ENCODE peak calls at places on chromosome 14, in seven cellular contexts. One of them, this sample, is unnamed.

GRCh38 chr14:55127491-55127951 is 1.5 kb upstream of the LGALS3 start:
- DNase-seq in NCI-H2171 treated with DMSO at 0.1 percent for 48 hours: no peak
- DNase-seq in smooth muscle cell of the brain vasculature: no peak
- DNase-seq in activated CD4-positive, CD25-positive, alpha-beta regulatory T cell: no peak
- DNase-seq in NAMALWA: no peak
- DNase-seq in activated naive CD8-positive, alpha-beta T cell treated with anti-CD3 and anti-CD28 coated beads for 36 hours: no peak
- DNase-seq in NCI-H774: no peak
- DNase-seq in this sample: no peak

GRCh38 chr14:65164068-65164824 is 61.9 kb upstream of the MAX start:
- DNase-seq in activated naive CD8-positive, alpha-beta T cell treated with anti-CD3 and anti-CD28 coated beads for 36 hours: peak; percentile 28
- DNase-seq in NCI-H2171 treated with DMSO at 0.1 percent for 48 hours: peak; percentile 71
- DNase-seq in NCI-H774: no peak
- DNase-seq in smooth muscle cell of the brain vasculature: no peak
- DNase-seq in NAMALWA: peak; percentile 66
- DNase-seq in activated CD4-positive, CD25-positive, alpha-beta regulatory T cell: no peak
- DNase-seq in this sample: peak; percentile 77

GRCh38 chr14:102891556-102891955 is 30.9 kb upstream of the AMN start:
- DNase-seq in activated CD4-positive, CD25-positive, alpha-beta regulatory T cell: no peak
- DNase-seq in NAMALWA: no peak
- DNase-seq in NCI-H2171 treated with DMSO at 0.1 percent for 48 hours: peak; percentile 27
- DNase-seq in smooth muscle cell of the brain vasculature: no peak
- DNase-seq in NCI-H774: no peak
- DNase-seq in activated naive CD8-positive, alpha-beta T cell treated with anti-CD3 and anti-CD28 coated beads for 36 hours: no peak
- DNase-seq in this sample: no peak

GRCh38 chr14:74610866-74611671 is 968 bp downstream of the LTBP2 start:
- DNase-seq in NCI-H2171 treated with DMSO at 0.1 percent for 48 hours: no peak
- DNase-seq in activated CD4-positive, CD25-positive, alpha-beta regulatory T cell: no peak
- DNase-seq in smooth muscle cell of the brain vasculature: no peak
- DNase-seq in NAMALWA: no peak
- DNase-seq in activated naive CD8-positive, alpha-beta T cell treated with anti-CD3 and anti-CD28 coated beads for 36 hours: no peak
- DNase-seq in NCI-H774: no peak
- DNase-seq in this sample: peak; percentile 49

GRCh38 chr14:94074534-94074933 is 6.5 kb downstream of the DDX24 start:
- DNase-seq in activated CD4-positive, CD25-positive, alpha-beta regulatory T cell: no peak
- DNase-seq in activated naive CD8-positive, alpha-beta T cell treated with anti-CD3 and anti-CD28 coated beads for 36 hours: no peak
- DNase-seq in NCI-H774: no peak
- DNase-seq in NCI-H2171 treated with DMSO at 0.1 percent for 48 hours: no peak
- DNase-seq in smooth muscle cell of the brain vasculature: no peak
- DNase-seq in NAMALWA: no peak
- DNase-seq in this sample: no peak

GRCh38 chr14:53613404-53614253 is 343.0 kb downstream of the BMP4 start:
- DNase-seq in NAMALWA: peak; percentile 68
- DNase-seq in NCI-H774: peak; percentile 78
- DNase-seq in activated CD4-positive, CD25-positive, alpha-beta regulatory T cell: no peak
- DNase-seq in smooth muscle cell of the brain vasculature: peak; percentile 82
- DNase-seq in NCI-H2171 treated with DMSO at 0.1 percent for 48 hours: no peak
- DNase-seq in activated naive CD8-positive, alpha-beta T cell treated with anti-CD3 and anti-CD28 coated beads for 36 hours: peak; percentile 4
- DNase-seq in this sample: no peak

GRCh38 chr14:55592426-55592825 is 12.4 kb downstream of the KTN1 start:
- DNase-seq in smooth muscle cell of the brain vasculature: no peak
- DNase-seq in NAMALWA: no peak
- DNase-seq in NCI-H774: no peak
- DNase-seq in NCI-H2171 treated with DMSO at 0.1 percent for 48 hours: no peak
- DNase-seq in activated naive CD8-positive, alpha-beta T cell treated with anti-CD3 and anti-CD28 coated beads for 36 hours: no peak
- DNase-seq in activated CD4-positive, CD25-positive, alpha-beta regulatory T cell: no peak
- DNase-seq in this sample: no peak

GRCh38 chr14:78595797-78596196 is 425.6 kb downstream of the NRXN3 start:
- DNase-seq in activated CD4-positive, CD25-positive, alpha-beta regulatory T cell: no peak
- DNase-seq in smooth muscle cell of the brain vasculature: no peak
- DNase-seq in NCI-H774: no peak
- DNase-seq in NCI-H2171 treated with DMSO at 0.1 percent for 48 hours: peak; percentile 67
- DNase-seq in NAMALWA: peak; percentile 2
- DNase-seq in activated naive CD8-positive, alpha-beta T cell treated with anti-CD3 and anti-CD28 coated beads for 36 hours: no peak
- DNase-seq in this sample: peak; percentile 71

GRCh38 chr14:50523271-50524041 is 8.9 kb downstream of the MAP4K5 start:
- DNase-seq in NCI-H2171 treated with DMSO at 0.1 percent for 48 hours: no peak
- DNase-seq in activated CD4-positive, CD25-positive, alpha-beta regulatory T cell: no peak
- DNase-seq in smooth muscle cell of the brain vasculature: no peak
- DNase-seq in activated naive CD8-positive, alpha-beta T cell treated with anti-CD3 and anti-CD28 coated beads for 36 hours: no peak
- DNase-seq in NCI-H774: no peak
- DNase-seq in NAMALWA: no peak
- DNase-seq in this sample: no peak

GRCh38 chr14:33062881-33063280 is 124.2 kb downstream of the NPAS3 start:
- DNase-seq in NCI-H774: peak; percentile 49
- DNase-seq in NAMALWA: no peak
- DNase-seq in activated CD4-positive, CD25-positive, alpha-beta regulatory T cell: no peak
- DNase-seq in NCI-H2171 treated with DMSO at 0.1 percent for 48 hours: no peak
- DNase-seq in activated naive CD8-positive, alpha-beta T cell treated with anti-CD3 and anti-CD28 coated beads for 36 hours: no peak
- DNase-seq in smooth muscle cell of the brain vasculature: no peak
- DNase-seq in this sample: no peak

GRCh38 chr14:101977311-101978071 is 13.1 kb downstream of the DYNC1H1 start:
- DNase-seq in smooth muscle cell of the brain vasculature: no peak
- DNase-seq in NCI-H2171 treated with DMSO at 0.1 percent for 48 hours: no peak
- DNase-seq in activated naive CD8-positive, alpha-beta T cell treated with anti-CD3 and anti-CD28 coated beads for 36 hours: no peak
- DNase-seq in NCI-H774: no peak
- DNase-seq in activated CD4-positive, CD25-positive, alpha-beta regulatory T cell: no peak
- DNase-seq in NAMALWA: no peak
- DNase-seq in this sample: no peak

GRCh38 chr14:91352101-91352500 is 65.5 kb downstream of the CCDC88C start:
- DNase-seq in NCI-H774: no peak
- DNase-seq in smooth muscle cell of the brain vasculature: no peak
- DNase-seq in activated CD4-positive, CD25-positive, alpha-beta regulatory T cell: no peak
- DNase-seq in NAMALWA: no peak
- DNase-seq in activated naive CD8-positive, alpha-beta T cell treated with anti-CD3 and anti-CD28 coated beads for 36 hours: no peak
- DNase-seq in NCI-H2171 treated with DMSO at 0.1 percent for 48 hours: no peak
- DNase-seq in this sample: no peak

GRCh38 chr14:34750670-34751069 is 36.3 kb upstream of the CFL2 start:
- DNase-seq in NCI-H2171 treated with DMSO at 0.1 percent for 48 hours: no peak
- DNase-seq in activated naive CD8-positive, alpha-beta T cell treated with anti-CD3 and anti-CD28 coated beads for 36 hours: no peak
- DNase-seq in NAMALWA: no peak
- DNase-seq in activated CD4-positive, CD25-positive, alpha-beta regulatory T cell: no peak
- DNase-seq in smooth muscle cell of the brain vasculature: peak; percentile 17
- DNase-seq in NCI-H774: no peak
- DNase-seq in this sample: no peak

GRCh38 chr14:101784631-101785030 is 23.1 kb downstream of the PPP2R5C start:
- DNase-seq in activated naive CD8-positive, alpha-beta T cell treated with anti-CD3 and anti-CD28 coated beads for 36 hours: no peak
- DNase-seq in activated CD4-positive, CD25-positive, alpha-beta regulatory T cell: no peak
- DNase-seq in NAMALWA: no peak
- DNase-seq in NCI-H774: no peak
- DNase-seq in smooth muscle cell of the brain vasculature: no peak
- DNase-seq in NCI-H2171 treated with DMSO at 0.1 percent for 48 hours: no peak
- DNase-seq in this sample: no peak

GRCh38 chr14:85402546-85403162 is 127.3 kb upstream of the FLRT2 start:
- DNase-seq in activated naive CD8-positive, alpha-beta T cell treated with anti-CD3 and anti-CD28 coated beads for 36 hours: no peak
- DNase-seq in NAMALWA: no peak
- DNase-seq in NCI-H2171 treated with DMSO at 0.1 percent for 48 hours: no peak
- DNase-seq in NCI-H774: peak; percentile 33
- DNase-seq in smooth muscle cell of the brain vasculature: no peak
- DNase-seq in activated CD4-positive, CD25-positive, alpha-beta regulatory T cell: no peak
- DNase-seq in this sample: no peak

GRCh38 chr14:52351561-52352491 is 37.7 kb downstream of the PTGER2 start:
- DNase-seq in smooth muscle cell of the brain vasculature: no peak
- DNase-seq in activated CD4-positive, CD25-positive, alpha-beta regulatory T cell: no peak
- DNase-seq in NCI-H2171 treated with DMSO at 0.1 percent for 48 hours: no peak
- DNase-seq in NAMALWA: no peak
- DNase-seq in activated naive CD8-positive, alpha-beta T cell treated with anti-CD3 and anti-CD28 coated beads for 36 hours: peak; percentile 53
- DNase-seq in NCI-H774: no peak
- DNase-seq in this sample: no peak

GRCh38 chr14:70692210-70692609 is 50.5 kb downstream of the TTC9 start:
- DNase-seq in NCI-H2171 treated with DMSO at 0.1 percent for 48 hours: no peak
- DNase-seq in smooth muscle cell of the brain vasculature: no peak
- DNase-seq in NCI-H774: no peak
- DNase-seq in NAMALWA: no peak
- DNase-seq in activated naive CD8-positive, alpha-beta T cell treated with anti-CD3 and anti-CD28 coated beads for 36 hours: no peak
- DNase-seq in activated CD4-positive, CD25-positive, alpha-beta regulatory T cell: no peak
- DNase-seq in this sample: no peak

GRCh38 chr14:95835331-95835730 is 41.3 kb upstream of the TUNAR start:
- DNase-seq in activated CD4-positive, CD25-positive, alpha-beta regulatory T cell: no peak
- DNase-seq in smooth muscle cell of the brain vasculature: no peak
- DNase-seq in NAMALWA: peak; percentile 50
- DNase-seq in activated naive CD8-positive, alpha-beta T cell treated with anti-CD3 and anti-CD28 coated beads for 36 hours: peak; percentile 7
- DNase-seq in NCI-H774: no peak
- DNase-seq in NCI-H2171 treated with DMSO at 0.1 percent for 48 hours: no peak
- DNase-seq in this sample: no peak

GRCh38 chr14:50139192-50139591 is 22.8 kb upstream of the VCPKMT start:
- DNase-seq in NCI-H774: no peak
- DNase-seq in activated CD4-positive, CD25-positive, alpha-beta regulatory T cell: no peak
- DNase-seq in NAMALWA: no peak
- DNase-seq in activated naive CD8-positive, alpha-beta T cell treated with anti-CD3 and anti-CD28 coated beads for 36 hours: no peak
- DNase-seq in smooth muscle cell of the brain vasculature: no peak
- DNase-seq in NCI-H2171 treated with DMSO at 0.1 percent for 48 hours: peak; percentile 15
- DNase-seq in this sample: no peak

GRCh38 chr14:29941401-29941800 is 13.8 kb upstream of the PRKD1 start:
- DNase-seq in activated CD4-positive, CD25-positive, alpha-beta regulatory T cell: no peak
- DNase-seq in NAMALWA: no peak
- DNase-seq in NCI-H2171 treated with DMSO at 0.1 percent for 48 hours: no peak
- DNase-seq in NCI-H774: no peak
- DNase-seq in activated naive CD8-positive, alpha-beta T cell treated with anti-CD3 and anti-CD28 coated beads for 36 hours: no peak
- DNase-seq in smooth muscle cell of the brain vasculature: no peak
- DNase-seq in this sample: no peak

GRCh38 chr14:72883963-72884362 is 9.9 kb downstream of the DPF3 start:
- DNase-seq in NAMALWA: no peak
- DNase-seq in activated naive CD8-positive, alpha-beta T cell treated with anti-CD3 and anti-CD28 coated beads for 36 hours: peak; percentile 30
- DNase-seq in NCI-H2171 treated with DMSO at 0.1 percent for 48 hours: no peak
- DNase-seq in NCI-H774: no peak
- DNase-seq in activated CD4-positive, CD25-positive, alpha-beta regulatory T cell: no peak
- DNase-seq in smooth muscle cell of the brain vasculature: no peak
- DNase-seq in this sample: no peak

GRCh38 chr14:25178255-25178654 is 128.3 kb upstream of the STXBP6 start:
- DNase-seq in activated CD4-positive, CD25-positive, alpha-beta regulatory T cell: no peak
- DNase-seq in activated naive CD8-positive, alpha-beta T cell treated with anti-CD3 and anti-CD28 coated beads for 36 hours: no peak
- DNase-seq in NCI-H774: no peak
- DNase-seq in NAMALWA: no peak
- DNase-seq in smooth muscle cell of the brain vasculature: no peak
- DNase-seq in NCI-H2171 treated with DMSO at 0.1 percent for 48 hours: no peak
- DNase-seq in this sample: no peak

GRCh38 chr14:75298187-75298985 is 19.8 kb downstream of the FOS start:
- DNase-seq in NAMALWA: no peak
- DNase-seq in NCI-H2171 treated with DMSO at 0.1 percent for 48 hours: no peak
- DNase-seq in activated CD4-positive, CD25-positive, alpha-beta regulatory T cell: no peak
- DNase-seq in NCI-H774: no peak
- DNase-seq in smooth muscle cell of the brain vasculature: no peak
- DNase-seq in activated naive CD8-positive, alpha-beta T cell treated with anti-CD3 and anti-CD28 coated beads for 36 hours: no peak
- DNase-seq in this sample: no peak

GRCh38 chr14:36502558-36503508 is 17.2 kb downstream of the NKX2-1 start:
- DNase-seq in activated CD4-positive, CD25-positive, alpha-beta regulatory T cell: no peak
- DNase-seq in smooth muscle cell of the brain vasculature: no peak
- DNase-seq in NAMALWA: no peak
- DNase-seq in activated naive CD8-positive, alpha-beta T cell treated with anti-CD3 and anti-CD28 coated beads for 36 hours: no peak
- DNase-seq in NCI-H2171 treated with DMSO at 0.1 percent for 48 hours: peak; percentile 69
- DNase-seq in NCI-H774: peak; percentile 73
- DNase-seq in this sample: peak; percentile 98